ENCODE peak calls at places on chromosomes 16 and 17, in five cellular contexts. S is putamen; Z is activated naive CD4-positive, alpha-beta T cell treated with anti-CD3 and anti-CD28 coated beads for 36 hours; G is heart left ventricle; R is stimulated activated CD8-positive, alpha-beta memory T cell treated with anti-CD3 and anti-CD28 coated beads, Interleukin-4, amount 100 ng/mL, for 24 hours. I is an unnamed sample.

GRCh38 chr17:64491034-64491860 is 5.6 kb downstream of the POLG2 start:
- DNase-seq in G (peak; percentile 29), S (no peak), Z (peak; percentile 75), R (peak; percentile 15), I (no peak)

GRCh38 chr17:30413109-30413508 is 34.4 kb downstream of the CPD start:
- DNase-seq in S (no peak), Z (no peak), R (no peak), G (no peak), I (no peak)

GRCh38 chr17:2138318-2138717 is 83.4 kb downstream of the HIC1 start:
- DNase-seq in Z (no peak), S (no peak), R (no peak), G (no peak), I (no peak)

GRCh38 chr17:20935740-20936139 is 107.1 kb downstream of the USP22 start:
- DNase-seq in R (no peak), Z (no peak), G (no peak), S (no peak), I (no peak)

GRCh38 chr16:54538241-54538640 is 251.7 kb upstream of the IRX3 start:
- DNase-seq in S (no peak), Z (no peak), R (no peak), G (no peak), I (no peak)

GRCh38 chr17:16460796-16461605 is 31.0 kb downstream of the LRRC75A start:
- DNase-seq in R (no peak), Z (no peak), S (no peak), G (no peak), I (no peak)

GRCh38 chr16:23917621-23918020 is 81.8 kb downstream of the PRKCB start:
- DNase-seq in R (no peak), S (no peak), G (no peak), Z (no peak), I (no peak)

GRCh38 chr17:41020346-41020745 is 6.7 kb downstream of the KRTAP1-5 start:
- DNase-seq in S (no peak), R (no peak), G (no peak), Z (no peak), I (no peak)

GRCh38 chr17:1173456-1174370 is 6.1 kb downstream of the ABR start:
- DNase-seq in Z (no peak), G (peak; percentile 45), S (no peak), R (no peak), I (no peak)

GRCh38 chr16:70579648-70580630 is 56.3 kb downstream of the SF3B3 start:
- DNase-seq in S (no peak), Z (no peak), G (peak; percentile 66), R (no peak), I (no peak)

GRCh38 chr16:75385507-75386152 is 47.7 kb downstream of the CFDP1 start:
- DNase-seq in G (no peak), R (no peak), Z (no peak), S (peak; percentile 69), I (no peak)

GRCh38 chr16:86579268-86580062 is 1.1 kb downstream of the FOXL1 start:
- DNase-seq in R (no peak), S (no peak), G (no peak), Z (no peak), I (no peak)

GRCh38 chr16:51971184-51971583 is 575.8 kb downstream of the TOX3 start:
- DNase-seq in G (no peak), Z (no peak), S (no peak), R (no peak), I (peak; percentile 15)

GRCh38 chr17:36934144-36934758 is 3.0 kb upstream of the LHX1 start:
- DNase-seq in G (no peak), Z (no peak), S (no peak), R (no peak), I (no peak)

GRCh38 chr17:64240741-64241347 is 22.2 kb downstream of the TEX2 start:
- DNase-seq in R (no peak), S (no peak), Z (no peak), G (peak; percentile 54), I (no peak)

GRCh38 chr17:51015145-51015558 is 105.5 kb downstream of the SPAG9 start:
- DNase-seq in G (no peak), R (no peak), S (no peak), Z (no peak), I (no peak)

GRCh38 chr17:72702136-72702735 is 390.3 kb downstream of the SLC39A11 start:
- DNase-seq in Z (no peak), G (no peak), S (no peak), R (no peak), I (no peak)

GRCh38 chr16:10871157-10871991 is 5.6 kb upstream of the CIITA start:
- DNase-seq in S (no peak), R (peak; percentile 40), G (peak; percentile 33), Z (peak; percentile 81), I (no peak)

GRCh38 chr16:88883117-88883895 is 16.8 kb upstream of the PABPN1L start:
- DNase-seq in S (no peak), Z (no peak), R (no peak), G (no peak), I (no peak)

GRCh38 chr16:11564046-11564926 is 22.4 kb downstream of the LITAF start:
- DNase-seq in Z (no peak), G (no peak), S (no peak), R (no peak), I (no peak)

GRCh38 chr17:50893183-50893993 is 27.2 kb upstream of the TOB1 start:
- DNase-seq in Z (no peak), R (no peak), G (no peak), S (peak; percentile 92), I (peak; percentile 25)

GRCh38 chr16:64211306-64211705 is 910.6 kb downstream of the CDH11 start:
- DNase-seq in G (no peak), S (no peak), R (no peak), Z (no peak), I (no peak)

GRCh38 chr17:622356-622755 is 92.3 kb downstream of the VPS53 start:
- DNase-seq in R (no peak), Z (no peak), S (no peak), G (no peak), I (no peak)

GRCh38 chr16:74213372-74213771 is 83.2 kb upstream of the PSMD7 start:
- DNase-seq in G (no peak), R (no peak), S (no peak), Z (no peak), I (no peak)

GRCh38 chr16:56985288-56985961 is 3.9 kb upstream of the NLRC5 start:
- DNase-seq in G (peak; percentile 54), Z (peak; percentile 67), S (no peak), R (no peak), I (no peak)

GRCh38 chr17:22512997-22513538 is 820.7 kb downstream of the KCNJ18 start:
- DNase-seq in S (no peak), Z (no peak), G (no peak), R (no peak), I (no peak)

GRCh38 chr17:1110844-1111598 is 68.8 kb downstream of the ABR start:
- DNase-seq in R (no peak), S (no peak), G (peak; percentile 75), Z (peak; percentile 42), I (no peak)

GRCh38 chr16:23909792-23910418 is 74.1 kb downstream of the PRKCB start:
- DNase-seq in Z (no peak), S (no peak), R (no peak), G (no peak), I (no peak)

GRCh38 chr17:36592316-36592710 is 634 bp downstream of the DHRS11 start:
- DNase-seq in G (peak; percentile 32), R (no peak), Z (no peak), S (no peak), I (no peak)

GRCh38 chr16:56401482-56401881 is 23.9 kb downstream of the AMFR start:
- DNase-seq in R (no peak), G (no peak), Z (no peak), S (no peak), I (no peak)

GRCh38 chr17:19327039-19327776 is 35.3 kb downstream of the B9D1 start:
- DNase-seq in Z (no peak), G (peak; percentile 11), S (no peak), R (no peak), I (no peak)

GRCh38 chr16:57514891-57515600 is 21.3 kb downstream of the CCDC102A start:
- DNase-seq in R (no peak), S (no peak), G (peak; percentile 45), Z (no peak), I (no peak)

GRCh38 chr16:87570938-87571867 is 31.1 kb upstream of the JPH3 start:
- DNase-seq in Z (peak; percentile 58), G (no peak), S (no peak), R (no peak), I (no peak)

GRCh38 chr16:27286446-27286845 is 17.9 kb upstream of the NSMCE1 start:
- DNase-seq in Z (no peak), G (peak; percentile 30), R (no peak), S (no peak), I (no peak)

I was measured in neural crest cell.